ENCODE peak calls at places on chromosomes 7 and 10, in six cellular contexts. Q is NCI-H1436, C is amygdala, W is putamen, M is PC-9, P is NAMALWA. U is an unnamed sample.

GRCh38 chr10:100816671-100817070 is 71.3 kb downstream of the PAX2 start:
- DNase-seq in Q (no peak), C (no peak), W (no peak), M (no peak), P (no peak), U (no peak)

GRCh38 chr7:139752148-139752547 is 25.6 kb downstream of the HIPK2 start:
- DNase-seq in Q (no peak), C (no peak), W (no peak), M (no peak), P (no peak), U (no peak)

GRCh38 chr7:90723233-90723632 is 127.1 kb downstream of the CDK14 start:
- DNase-seq in Q (no peak), C (no peak), W (no peak), M (no peak), P (no peak), U (no peak)

GRCh38 chr10:14904316-14904732 is 25.7 kb downstream of the SUV39H2 start:
- DNase-seq in Q (peak; percentile 1), C (no peak), W (no peak), M (no peak), P (peak; percentile 76), U (no peak)

GRCh38 chr10:75651452-75651851 is 220.0 kb downstream of the LRMDA start:
- DNase-seq in Q (peak; percentile 9), C (no peak), W (no peak), M (no peak), P (no peak), U (no peak)

GRCh38 chr10:126955934-126956711 is 50.9 kb downstream of the DOCK1 start:
- DNase-seq in Q (no peak), C (peak; percentile 36), W (peak; percentile 69), M (no peak), P (no peak), U (peak; percentile 67)

GRCh38 chr10:30028452-30029045 is 30.8 kb downstream of the JCAD start:
- DNase-seq in Q (no peak), C (no peak), W (no peak), M (no peak), P (no peak), U (no peak)

GRCh38 chr7:108033776-108034497 is 31.0 kb upstream of the LAMB1 start:
- DNase-seq in Q (no peak), C (no peak), W (no peak), M (no peak), P (no peak), U (no peak)

GRCh38 chr7:149707448-149707886 is 65.9 kb downstream of the ZNF467 start:
- DNase-seq in Q (no peak), C (no peak), W (no peak), M (peak; percentile 63), P (no peak), U (no peak)

GRCh38 chr10:117322258-117322657 is 53.0 kb downstream of the PDZD8 start:
- DNase-seq in Q (no peak), C (no peak), W (no peak), M (no peak), P (no peak), U (no peak)

GRCh38 chr10:42367532-42368230 is 270.7 kb downstream of the ZNF33B start:
- DNase-seq in Q (no peak), C (peak; percentile 79), W (peak; percentile 96), M (peak; percentile 91), P (no peak), U (peak; percentile 22)

GRCh38 chr7:21548491-21548890 is 5.7 kb downstream of the DNAH11 start:
- DNase-seq in Q (no peak), C (no peak), W (no peak), M (peak; percentile 10), P (no peak), U (no peak)

GRCh38 chr7:92754756-92755581 is 81.4 kb downstream of the CDK6 start:
- DNase-seq in Q (peak; percentile 67), C (peak; percentile 34), W (peak; percentile 79), M (no peak), P (no peak), U (peak; percentile 33)

GRCh38 chr10:103493911-103494877 is 689 bp downstream of the NEURL1 start:
- DNase-seq in Q (no peak), C (no peak), W (no peak), M (no peak), P (no peak), U (peak; percentile 31)

GRCh38 chr10:133388265-133388972 is 5.5 kb upstream of the MTG1 start:
- DNase-seq in Q (no peak), C (no peak), W (no peak), M (no peak), P (peak; percentile 27), U (no peak)

GRCh38 chr10:93363891-93364648 is 118.1 kb downstream of the MYOF start:
- DNase-seq in Q (no peak), C (no peak), W (no peak), M (peak; percentile 64), P (no peak), U (no peak)

GRCh38 chr10:74987339-74988054 is 124.0 kb upstream of the SAMD8 start:
- DNase-seq in Q (no peak), C (no peak), W (no peak), M (no peak), P (no peak), U (no peak)

GRCh38 chr10:89963446-89964102 is 262.2 kb downstream of the KIF20B start:
- DNase-seq in Q (no peak), C (no peak), W (no peak), M (no peak), P (no peak), U (no peak)

GRCh38 chr10:67666416-67667043 is 29.5 kb downstream of the CTNNA3 start:
- DNase-seq in Q (no peak), C (no peak), W (peak; percentile 67), M (no peak), P (peak; percentile 63), U (no peak)

GRCh38 chr10:1070939-1071338 is 14.8 kb downstream of the WDR37 start:
- DNase-seq in Q (no peak), C (no peak), W (no peak), M (no peak), P (no peak), U (no peak)

GRCh38 chr10:113425596-113425995 is 127.3 kb upstream of the HABP2 start:
- DNase-seq in Q (no peak), C (no peak), W (no peak), M (no peak), P (no peak), U (no peak)

GRCh38 chr10:102796407-102797176 is 40.6 kb downstream of the CYP17A1 start:
- DNase-seq in Q (no peak), C (peak; percentile 34), W (peak; percentile 78), M (no peak), P (peak; percentile 81), U (no peak)

GRCh38 chr10:122348512-122348911 is 26.0 kb upstream of the PLEKHA1 start:
- DNase-seq in Q (peak; percentile 84), C (no peak), W (no peak), M (no peak), P (peak; percentile 72), U (no peak)

GRCh38 chr7:43764039-43764789 is 5.7 kb downstream of the BLVRA start:
- DNase-seq in Q (no peak), C (no peak), W (no peak), M (no peak), P (peak; percentile 24), U (no peak)